ENCODE peak calls at places on chromosomes 13 and 19, in seven cellular contexts. S, G, J, O, Y, F and T are unnamed samples.

GRCh38 chr19:982567-983170 is 1.5 kb upstream of the WDR18 start:
- DNase-seq in S (peak; percentile 94), G (peak; percentile 57), J (peak; percentile 63), O (peak; percentile 88), Y (peak; percentile 59), F (peak; percentile 63), T (peak; percentile 56)

GRCh38 chr13:50646070-50646469 is 197.4 kb downstream of the DLEU7 start:
- DNase-seq in S (no peak), G (no peak), J (no peak), O (no peak), Y (no peak), F (no peak), T (no peak)

GRCh38 chr19:41924151-41925145 is 3.8 kb downstream of the ERFL start:
- DNase-seq in S (no peak), G (no peak), J (no peak), O (no peak), Y (no peak), F (no peak), T (no peak)

GRCh38 chr19:12778020-12778904 is 2.9 kb upstream of the HOOK2 start:
- DNase-seq in S (peak; percentile 83), G (no peak), J (peak; percentile 85), O (peak; percentile 80), Y (peak; percentile 75), F (peak; percentile 63), T (no peak)

GRCh38 chr13:25300861-25301346 is 521 bp upstream of the NUP58 start:
- DNase-seq in S (peak; percentile 59), G (no peak), J (no peak), O (peak; percentile 52), Y (peak; percentile 42), F (peak; percentile 6), T (no peak)

GRCh38 chr13:98480915-98481510 is 95.9 kb downstream of the STK24 start:
- DNase-seq in S (no peak), G (no peak), J (no peak), O (no peak), Y (no peak), F (no peak), T (no peak)

GRCh38 chr13:20969182-20969581 is 66.6 kb upstream of the XPO4 start:
- DNase-seq in S (no peak), G (no peak), J (no peak), O (no peak), Y (no peak), F (no peak), T (no peak)

GRCh38 chr19:58182989-58183821 is at the start of gene ZNF274:
- DNase-seq in S (peak; percentile 95), G (peak; percentile 88), J (peak; percentile 95), O (peak; percentile 96), Y (peak; percentile 94), F (peak; percentile 95), T (peak; percentile 92)

GRCh38 chr13:94110011-94110410 is 369.5 kb downstream of the DCT start:
- DNase-seq in S (no peak), G (no peak), J (no peak), O (no peak), Y (no peak), F (no peak), T (no peak)

GRCh38 chr19:9883231-9883758 is 48.2 kb downstream of the PIN1 start:
- DNase-seq in S (no peak), G (no peak), J (no peak), O (no peak), Y (no peak), F (no peak), T (no peak)

DNA sequence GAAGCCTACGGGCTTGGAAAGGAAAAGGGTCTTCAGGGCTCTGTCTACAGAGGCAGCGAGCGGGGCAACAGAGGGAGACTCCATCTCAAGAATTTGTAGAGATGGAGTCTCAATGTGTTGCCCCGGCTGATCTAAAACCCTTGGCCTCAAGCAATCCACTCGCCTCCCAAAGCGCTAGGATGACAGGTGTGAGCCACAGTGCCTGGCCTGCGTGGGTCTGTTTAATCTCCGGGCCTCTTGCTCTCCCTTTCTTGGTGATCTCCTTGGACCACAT is 8.1 kb downstream of the RPS9 start:
- DNase-seq in S (no peak), G (no peak), J (no peak), O (no peak), Y (no peak), F (no peak), T (no peak)
- H3K4me1 ChIP-seq in S (peaks cover 71% of the 10 kb centered on the region), G (peaks cover 72% of the 10 kb centered on the region), J (no peaks in the 10 kb centered on the region), O (peaks cover 63% of the 10 kb centered on the region), Y (peaks cover 33% of the 10 kb centered on the region), F (peaks cover 50% of the 10 kb centered on the region), T (peaks cover 21% of the 10 kb centered on the region)

DNA sequence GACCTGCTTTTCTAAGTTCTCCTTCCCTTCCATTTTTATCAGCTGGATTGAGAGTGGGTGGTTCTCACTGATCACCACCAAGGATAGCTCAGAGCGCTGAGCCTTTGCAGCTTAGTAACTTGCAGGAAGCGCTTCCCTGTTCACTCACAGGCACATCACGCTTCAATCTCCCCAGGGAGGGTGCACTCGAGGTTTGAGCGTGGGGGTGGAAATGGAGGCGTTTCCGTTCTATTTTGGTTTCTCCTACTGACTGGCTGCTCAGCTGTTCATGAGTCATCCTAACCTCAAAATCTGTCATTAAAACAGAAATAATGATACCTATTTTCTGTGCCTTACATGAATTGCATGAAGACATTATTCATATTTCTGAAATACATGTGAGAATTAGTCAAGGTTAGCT is 292.1 kb downstream of the SPRY2 start:
- DNase-seq in S (no peak), G (no peak), J (no peak), O (no peak), Y (peak; percentile 74), F (peak; percentile 44), T (peak; percentile 79)
- H3K27ac ChIP-seq in S (no peak overlapping the region), G (no peak overlapping the region), J (no peak overlapping the region), O (no peak overlapping the region), Y (no peak overlapping the region), F (no peak overlapping the region), T (peak overlapping the region; percentile 37)

GRCh38 chr13:106530907-106531520 is 4.4 kb downstream of the EFNB2 start:
- DNase-seq in S (no peak), G (no peak), J (no peak), O (no peak), Y (no peak), F (no peak), T (no peak)

GRCh38 chr13:106533101-106533939 is 2.1 kb downstream of the EFNB2 start:
- DNase-seq in S (peak; percentile 91), G (no peak), J (peak; percentile 83), O (peak; percentile 92), Y (peak; percentile 84), F (peak; percentile 16), T (peak; percentile 73)

GRCh38 chr13:106533940-106534843 is 1.3 kb downstream of the EFNB2 start:
- DNase-seq in S (peak; percentile 70), G (no peak), J (no peak), O (peak; percentile 76), Y (peak; percentile 48), F (peak; percentile 20), T (no peak)

GRCh38 chr13:106530209-106530906 is 5.1 kb downstream of the EFNB2 start:
- DNase-seq in S (no peak), G (no peak), J (no peak), O (no peak), Y (no peak), F (no peak), T (no peak)

DNA sequence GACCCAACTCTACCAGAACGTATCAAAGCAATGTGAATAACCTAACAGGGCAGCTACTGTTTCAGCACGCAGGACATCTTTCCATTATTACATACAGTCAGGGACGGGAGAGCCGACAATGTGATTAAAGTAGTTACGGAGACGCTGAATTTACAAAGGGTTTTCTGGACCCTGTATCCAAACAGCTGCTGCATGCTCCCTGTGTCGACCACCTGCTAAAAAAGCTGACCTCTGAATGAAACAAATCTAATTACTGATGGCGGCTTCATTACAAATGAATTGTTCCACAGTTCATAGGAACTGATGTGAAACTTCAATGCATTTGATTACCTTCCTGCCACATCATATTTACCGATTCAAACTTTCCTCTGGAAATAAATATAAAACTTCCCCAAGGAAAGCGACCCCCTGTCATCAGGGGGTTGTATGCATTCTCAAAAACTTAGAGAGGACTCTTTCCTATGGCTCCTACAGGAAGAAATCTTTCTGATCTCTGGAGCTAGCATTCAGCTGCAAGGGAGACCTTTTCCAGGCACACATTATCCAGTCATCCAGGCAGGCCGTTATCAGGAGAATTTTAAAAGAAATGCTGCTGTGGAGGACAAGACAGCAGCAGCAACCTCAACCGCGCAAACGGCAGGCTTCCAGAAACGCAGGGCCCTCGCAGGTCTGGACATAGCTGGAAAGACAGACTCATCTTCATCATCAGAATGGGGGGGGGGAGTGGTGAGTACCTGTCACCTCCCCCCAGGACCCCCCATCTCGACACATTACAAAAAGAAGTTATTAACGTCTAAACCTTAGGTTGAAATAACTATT is 3.1 kb downstream of the EFNB2 start:
- DNase-seq in S (no peak), G (no peak), J (no peak), O (peak; percentile 58), Y (no peak), F (no peak), T (no peak)
- H3K4me3 ChIP-seq in S (peak overlapping the region; percentile 71), G (no peak overlapping the region), J (peak overlapping the region; percentile 79), O (peak overlapping the region; percentile 49), Y (peak overlapping the region; percentile 62), F (no peak overlapping the region), T (peak overlapping the region; percentile 80)

DNA sequence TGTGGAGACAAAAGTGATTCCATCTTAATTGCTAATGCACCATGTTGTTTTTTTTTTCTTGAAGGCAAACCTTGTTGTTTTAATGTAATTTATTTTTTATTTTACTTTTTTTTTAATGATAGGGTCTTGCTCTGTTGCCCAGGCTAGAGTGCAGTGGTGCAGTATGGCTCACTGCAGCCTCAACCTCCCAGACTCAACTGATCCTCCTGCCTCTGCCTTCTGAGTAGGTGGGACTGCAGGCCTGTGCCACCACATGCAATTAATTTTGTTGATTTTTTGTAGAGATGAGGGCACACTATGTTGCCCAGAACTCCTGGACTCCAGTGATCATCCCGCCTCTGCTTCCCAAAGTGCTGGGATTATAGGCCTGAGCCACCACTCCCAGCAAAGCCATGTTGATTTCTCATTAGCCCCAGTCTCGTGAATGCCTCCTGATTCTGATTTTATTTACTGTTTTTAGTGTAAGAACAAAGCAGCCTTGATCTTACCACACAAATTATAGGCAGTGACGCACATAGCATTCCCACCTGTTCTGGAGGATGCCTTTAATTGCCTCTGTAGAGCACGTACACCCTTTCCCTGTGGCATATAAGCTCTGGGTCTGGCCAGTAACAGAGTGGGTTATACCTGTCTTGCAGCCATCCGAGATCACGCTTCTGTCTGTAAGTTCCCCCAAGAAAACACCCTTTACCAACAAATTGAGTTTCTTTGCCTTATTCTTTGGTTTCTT is 150.4 kb downstream of the GGACT start:
- DNase-seq in S (no peak), G (no peak), J (no peak), O (no peak), Y (no peak), F (no peak), T (no peak)
- H3K4me1 ChIP-seq in S (peaks cover 17% of the 10 kb centered on the region), G (no peaks in the 10 kb centered on the region), J (no peaks in the 10 kb centered on the region), O (no peaks in the 10 kb centered on the region), Y (no peaks in the 10 kb centered on the region), F (no peaks in the 10 kb centered on the region), T (peaks cover 14% of the 10 kb centered on the region)

GRCh38 chr13:59587030-59587429 is 576.7 kb downstream of the DIAPH3 start:
- DNase-seq in S (no peak), G (no peak), J (no peak), O (no peak), Y (no peak), F (no peak), T (no peak)
- H3K27ac ChIP-seq in S (no peak overlapping the region), G (no peak overlapping the region), J (no peak overlapping the region), O (no peak overlapping the region), Y (no peak overlapping the region), F (no peak overlapping the region), T (no peak overlapping the region)